ENCODE peak calls at places on chromosome 4, in eight cellular contexts. One of them, this sample, is unnamed.

GRCh38 chr4:2934077-2934812 is 29.0 kb downstream of the NOP14 start:
- DNase-seq in spleen: peak
- DNase-seq in left ventricle myocardium superior: peak
- DNase-seq in M059J: peak
- DNase-seq in ELR: peak
- DNase-seq in fibroblast of the aortic adventitia: peak
- DNase-seq in activated CD4-positive, alpha-beta T cell treated with anti-CD3 and anti-CD28 coated beads, Interleukin-2, amount 10 ng/mL, durations not matched to agents 7 days and 5 days: peak
- DNase-seq in stromal cell of bone marrow: peak
- DNase-seq in this sample: peak

GRCh38 chr4:143294310-143294709 is 42.4 kb upstream of the GAB1 start:
- DNase-seq in ELR: no peak
- DNase-seq in stromal cell of bone marrow: peak
- DNase-seq in fibroblast of the aortic adventitia: peak
- DNase-seq in activated CD4-positive, alpha-beta T cell treated with anti-CD3 and anti-CD28 coated beads, Interleukin-2, amount 10 ng/mL, durations not matched to agents 7 days and 5 days: no peak
- DNase-seq in M059J: peak
- DNase-seq in left ventricle myocardium superior: peak
- DNase-seq in spleen: no peak
- DNase-seq in this sample: no peak

GRCh38 chr4:139492429-139492828 is 38.5 kb downstream of the RAB33B start:
- DNase-seq in stromal cell of bone marrow: no peak
- DNase-seq in activated CD4-positive, alpha-beta T cell treated with anti-CD3 and anti-CD28 coated beads, Interleukin-2, amount 10 ng/mL, durations not matched to agents 7 days and 5 days: no peak
- DNase-seq in spleen: no peak
- DNase-seq in fibroblast of the aortic adventitia: no peak
- DNase-seq in left ventricle myocardium superior: no peak
- DNase-seq in ELR: no peak
- DNase-seq in M059J: no peak
- DNase-seq in this sample: no peak

GRCh38 chr4:150240011-150240410 is 161.8 kb downstream of the DCLK2 start:
- DNase-seq in M059J: peak
- DNase-seq in left ventricle myocardium superior: no peak
- DNase-seq in stromal cell of bone marrow: no peak
- DNase-seq in spleen: no peak
- DNase-seq in ELR: peak
- DNase-seq in activated CD4-positive, alpha-beta T cell treated with anti-CD3 and anti-CD28 coated beads, Interleukin-2, amount 10 ng/mL, durations not matched to agents 7 days and 5 days: no peak
- DNase-seq in fibroblast of the aortic adventitia: no peak
- DNase-seq in this sample: no peak

GRCh38 chr4:108024078-108024990 is 34.6 kb downstream of the HADH start:
- DNase-seq in left ventricle myocardium superior: no peak
- DNase-seq in fibroblast of the aortic adventitia: no peak
- DNase-seq in ELR: no peak
- DNase-seq in stromal cell of bone marrow: no peak
- DNase-seq in spleen: no peak
- DNase-seq in M059J: no peak
- DNase-seq in activated CD4-positive, alpha-beta T cell treated with anti-CD3 and anti-CD28 coated beads, Interleukin-2, amount 10 ng/mL, durations not matched to agents 7 days and 5 days: no peak
- DNase-seq in this sample: no peak

GRCh38 chr4:165301833-165302232 is 25.6 kb upstream of the MSMO1 start:
- DNase-seq in M059J: peak
- DNase-seq in activated CD4-positive, alpha-beta T cell treated with anti-CD3 and anti-CD28 coated beads, Interleukin-2, amount 10 ng/mL, durations not matched to agents 7 days and 5 days: peak
- DNase-seq in fibroblast of the aortic adventitia: peak
- DNase-seq in stromal cell of bone marrow: no peak
- DNase-seq in spleen: no peak
- DNase-seq in ELR: peak
- DNase-seq in left ventricle myocardium superior: no peak
- DNase-seq in this sample: no peak

GRCh38 chr4:108651068-108651794 is 832 bp downstream of the OSTC start:
- DNase-seq in fibroblast of the aortic adventitia: peak
- DNase-seq in left ventricle myocardium superior: no peak
- DNase-seq in activated CD4-positive, alpha-beta T cell treated with anti-CD3 and anti-CD28 coated beads, Interleukin-2, amount 10 ng/mL, durations not matched to agents 7 days and 5 days: no peak
- DNase-seq in M059J: peak
- DNase-seq in stromal cell of bone marrow: peak
- DNase-seq in ELR: peak
- DNase-seq in spleen: no peak
- DNase-seq in this sample: no peak

GRCh38 chr4:3305610-3306371 is 13.0 kb downstream of the RGS12 start:
- DNase-seq in ELR: peak
- DNase-seq in spleen: peak
- DNase-seq in M059J: peak
- DNase-seq in activated CD4-positive, alpha-beta T cell treated with anti-CD3 and anti-CD28 coated beads, Interleukin-2, amount 10 ng/mL, durations not matched to agents 7 days and 5 days: peak
- DNase-seq in stromal cell of bone marrow: no peak
- DNase-seq in left ventricle myocardium superior: no peak
- DNase-seq in fibroblast of the aortic adventitia: no peak
- DNase-seq in this sample: peak

GRCh38 chr4:162075691-162076090 is 88.1 kb downstream of the FSTL5 start:
- DNase-seq in stromal cell of bone marrow: no peak
- DNase-seq in spleen: no peak
- DNase-seq in activated CD4-positive, alpha-beta T cell treated with anti-CD3 and anti-CD28 coated beads, Interleukin-2, amount 10 ng/mL, durations not matched to agents 7 days and 5 days: no peak
- DNase-seq in ELR: peak
- DNase-seq in fibroblast of the aortic adventitia: no peak
- DNase-seq in M059J: no peak
- DNase-seq in left ventricle myocardium superior: no peak
- DNase-seq in this sample: no peak

GRCh38 chr4:7766661-7767345 is 172.9 kb downstream of the AFAP1 start:
- DNase-seq in left ventricle myocardium superior: peak
- DNase-seq in fibroblast of the aortic adventitia: no peak
- DNase-seq in ELR: no peak
- DNase-seq in stromal cell of bone marrow: no peak
- DNase-seq in activated CD4-positive, alpha-beta T cell treated with anti-CD3 and anti-CD28 coated beads, Interleukin-2, amount 10 ng/mL, durations not matched to agents 7 days and 5 days: no peak
- DNase-seq in M059J: no peak
- DNase-seq in spleen: peak
- DNase-seq in this sample: no peak

This sample was measured in endothelial cell.